ENCODE peak calls at places on chromosomes 7 and 10, in eight cellular contexts. N is Calu3, L is astrocyte of the spinal cord, S is Peyer's patch, G is HCT116, J is A549, T is psoas muscle, Z is astrocyte. U is an unnamed sample.

GRCh38 chr7:98130959-98131358 is 24.3 kb downstream of the LMTK2 start:
- DNase-seq in N (no peak), L (no peak), S (no peak), G (no peak), J (no peak), T (no peak), Z (peak), U (no peak)

GRCh38 chr7:55241958-55242357 is 123.2 kb upstream of the LANCL2 start:
- DNase-seq in N (no peak), L (no peak), S (no peak), G (no peak), J (no peak), T (no peak), Z (no peak), U (no peak)

GRCh38 chr7:28406192-28406591 is 6.1 kb upstream of the CREB5 start:
- DNase-seq in N (peak), L (no peak), S (no peak), G (no peak), J (no peak), T (no peak), Z (peak), U (no peak)

GRCh38 chr7:158102897-158103296 is 484.7 kb downstream of the PTPRN2 start:
- DNase-seq in N (no peak), L (no peak), S (no peak), G (no peak), J (no peak), T (no peak), Z (no peak), U (no peak)

GRCh38 chr7:115973381-115973780 is 57.2 kb downstream of the TFEC start:
- DNase-seq in N (no peak), L (no peak), S (no peak), G (no peak), J (no peak), T (no peak), Z (no peak), U (no peak)

GRCh38 chr7:140417456-140418155 is 13.7 kb downstream of the RAB19 start:
- DNase-seq in N (no peak), L (no peak), S (no peak), G (no peak), J (no peak), T (no peak), Z (no peak), U (no peak)

GRCh38 chr10:18666810-18667209 is 7.6 kb downstream of the ARL5B start:
- DNase-seq in N (no peak), L (peak), S (no peak), G (no peak), J (peak), T (no peak), Z (peak), U (no peak)

GRCh38 chr7:26653430-26653911 is 210.9 kb downstream of the SKAP2 start:
- DNase-seq in N (peak), L (no peak), S (peak), G (no peak), J (no peak), T (no peak), Z (no peak), U (no peak)

GRCh38 chr7:96870934-96871333 is 134.4 kb upstream of the DLX6 start:
- DNase-seq in N (no peak), L (no peak), S (no peak), G (no peak), J (no peak), T (no peak), Z (no peak), U (no peak)

GRCh38 chr7:149742075-149742701 is 31.2 kb downstream of the ZNF467 start:
- DNase-seq in N (peak), L (peak), S (peak), G (peak), J (peak), T (peak), Z (peak), U (no peak)

GRCh38 chr7:141221007-141221612 is 147.2 kb downstream of the TMEM178B start:
- DNase-seq in N (no peak), L (peak), S (no peak), G (no peak), J (peak), T (no peak), Z (no peak), U (no peak)

DNA sequence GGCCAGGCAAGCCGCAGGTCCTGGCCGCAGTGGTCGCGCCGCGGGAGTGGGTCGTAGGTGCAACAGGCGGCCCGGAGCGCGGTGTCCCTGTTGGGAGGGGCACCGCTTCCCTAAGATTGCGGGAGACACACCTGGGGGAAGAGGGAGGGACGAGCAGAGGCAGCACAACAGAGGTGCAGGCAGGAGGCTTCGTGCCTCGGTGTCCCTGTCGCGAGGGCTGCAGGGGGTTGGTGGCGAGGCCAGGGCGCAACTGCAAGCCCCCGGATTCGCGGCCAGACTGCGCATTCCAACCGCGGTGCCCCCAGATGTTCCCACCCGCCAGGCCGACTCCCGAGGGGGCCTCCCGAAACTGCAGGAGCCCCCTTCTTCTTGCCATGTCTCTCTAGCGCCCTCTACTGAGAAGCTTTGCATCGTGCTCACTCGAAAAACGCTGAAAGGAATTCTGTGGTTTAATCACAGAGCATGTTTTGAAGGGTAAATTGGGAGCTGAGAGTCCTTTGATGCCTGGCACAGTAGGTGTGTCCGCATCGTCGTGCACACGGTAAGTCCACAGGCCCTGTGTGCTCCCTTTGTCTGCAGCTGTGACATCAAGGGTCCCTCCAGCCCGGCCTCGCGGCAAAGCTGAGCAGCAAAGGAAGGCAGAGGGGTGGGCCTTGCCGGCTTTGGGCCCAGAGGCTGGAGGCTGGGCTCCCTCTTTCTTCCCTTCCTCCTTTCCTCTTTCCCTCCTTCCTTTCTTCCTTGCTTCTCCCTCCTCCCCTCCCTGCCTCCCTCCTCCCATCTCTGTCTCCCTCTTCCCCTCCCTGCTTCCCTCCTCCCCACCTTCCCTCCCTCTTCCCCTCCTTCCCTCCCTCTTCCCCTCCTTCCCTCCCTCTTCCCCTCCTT is 6.2 kb upstream of the MBL2 start:
- DNase-seq in N (no peak), L (peak), S (no peak), G (peak), J (peak), T (no peak), Z (peak), U (no peak)
- TF ChIP-seq CTCF in N (peak), L (peak), S (peak), G (peak), J (peak), T (no peak), Z (peak), U (peak)

DNA sequence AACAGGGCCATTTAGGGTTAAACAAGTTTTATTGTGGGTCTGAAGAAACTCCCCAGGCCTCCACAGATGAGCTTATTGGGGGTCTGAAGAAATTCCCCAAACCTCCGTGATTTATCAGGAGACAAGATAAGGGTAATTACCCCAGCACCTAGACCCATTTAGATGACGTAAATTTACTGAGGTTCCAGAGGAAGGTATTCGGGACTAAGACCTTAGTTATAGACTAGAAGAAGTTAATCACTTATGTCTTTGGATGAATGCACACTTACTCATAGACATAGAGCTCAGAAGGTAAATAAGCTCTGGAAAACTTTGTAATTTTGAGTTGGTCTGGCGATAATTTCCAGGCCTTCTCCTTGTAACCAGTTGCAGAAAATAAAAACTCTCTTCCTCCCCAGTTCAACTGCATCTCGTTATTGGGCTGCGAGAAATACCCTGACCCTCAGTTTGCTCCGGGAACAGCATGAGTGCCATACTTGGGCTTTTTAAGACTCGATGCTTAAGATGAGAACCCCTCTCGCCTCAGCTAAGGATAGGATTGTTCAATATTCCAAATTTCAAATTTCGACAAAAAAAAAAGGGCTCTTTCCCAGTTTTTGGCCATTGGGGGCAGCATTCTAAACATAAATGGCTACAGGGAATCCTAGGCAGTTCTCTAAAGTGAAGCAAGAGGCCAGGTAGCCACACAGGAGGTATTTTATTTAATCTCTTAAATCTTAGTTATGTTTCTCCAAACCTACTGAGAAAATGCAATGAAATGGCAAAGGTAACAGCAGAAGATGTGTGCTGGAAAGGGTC is 74.7 kb upstream of the PFKP start:
- DNase-seq in N (no peak), L (no peak), S (no peak), G (no peak), J (no peak), T (no peak), Z (peak), U (no peak)
- TF ChIP-seq CTCF in N (no peak), L (peak), S (no peak), G (peak), J (peak), T (no peak), Z (peak), U (no peak)

GRCh38 chr10:47063858-47064257 is 152.6 kb downstream of the PTPN20 start:
- DNase-seq in N (no peak), L (no peak), S (no peak), G (no peak), J (no peak), T (no peak), Z (no peak), U (no peak)

GRCh38 chr10:47060993-47061500 is 149.8 kb downstream of the PTPN20 start:
- DNase-seq in N (no peak), L (no peak), S (no peak), G (no peak), J (no peak), T (no peak), Z (no peak), U (no peak)

GRCh38 chr10:47061776-47062175 is 150.5 kb downstream of the PTPN20 start:
- DNase-seq in N (no peak), L (no peak), S (no peak), G (no peak), J (no peak), T (no peak), Z (no peak), U (no peak)

GRCh38 chr10:47060356-47060755 is 149.1 kb downstream of the PTPN20 start:
- DNase-seq in N (no peak), L (no peak), S (no peak), G (no peak), J (no peak), T (no peak), Z (no peak), U (no peak)

GRCh38 chr10:47062801-47063200 is 151.6 kb downstream of the PTPN20 start:
- DNase-seq in N (no peak), L (no peak), S (no peak), G (no peak), J (no peak), T (no peak), Z (no peak), U (no peak)
- TF ChIP-seq CTCF in N (peak), L (peak), S (no peak), G (peak), J (no peak), T (no peak), Z (no peak), U (no peak)

GRCh38 chr10:62170738-62171137 is 97.9 kb downstream of the RTKN2 start:
- DNase-seq in N (no peak), L (no peak), S (no peak), G (no peak), J (no peak), T (no peak), Z (no peak), U (no peak)
- TF ChIP-seq CTCF in N (no peak), L (no peak), S (no peak), G (no peak), J (no peak), T (no peak), Z (no peak), U (no peak)

GRCh38 chr10:101723176-101723575 is 28.2 kb upstream of the FBXW4 start:
- DNase-seq in N (no peak), L (no peak), S (no peak), G (no peak), J (no peak), T (no peak), Z (no peak), U (no peak)

GRCh38 chr10:101721806-101722205 is 26.8 kb upstream of the FBXW4 start:
- DNase-seq in N (no peak), L (no peak), S (no peak), G (no peak), J (no peak), T (no peak), Z (no peak), U (no peak)

GRCh38 chr10:101718681-101719275 is 23.8 kb upstream of the FBXW4 start:
- DNase-seq in N (no peak), L (peak), S (no peak), G (no peak), J (no peak), T (no peak), Z (peak), U (no peak)

GRCh38 chr10:101716891-101717659 is 22.1 kb upstream of the FBXW4 start:
- DNase-seq in N (peak), L (no peak), S (no peak), G (no peak), J (no peak), T (no peak), Z (no peak), U (no peak)

DNA sequence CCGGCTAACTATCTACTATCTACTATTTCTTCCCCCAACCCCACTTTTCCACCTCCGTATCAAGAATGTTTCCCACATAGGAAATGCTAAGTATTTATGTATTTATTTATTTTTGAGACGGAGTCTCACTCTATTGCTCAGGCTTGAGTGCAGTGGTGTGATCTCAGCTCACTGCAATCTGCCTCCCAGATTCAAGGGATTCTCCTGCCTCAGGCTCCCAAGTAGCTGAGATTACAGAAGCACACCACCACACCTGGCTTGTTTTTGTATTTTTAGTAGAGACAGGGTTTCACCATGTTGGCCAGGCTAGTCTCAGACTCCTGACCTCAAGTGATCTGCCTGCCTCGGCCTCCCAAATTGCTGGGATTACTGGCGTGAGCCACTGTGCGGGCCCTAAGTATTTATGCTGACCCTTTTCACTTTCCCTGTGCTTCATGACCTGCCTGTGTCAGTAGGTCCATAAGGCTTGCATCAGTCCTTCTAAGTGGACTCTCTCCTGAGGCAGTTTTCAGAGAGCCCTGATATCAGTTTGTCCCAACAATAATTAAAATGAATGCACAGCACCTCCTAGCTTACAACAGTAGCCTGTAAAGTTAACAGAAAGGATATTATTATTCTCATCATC is 25.7 kb upstream of the FBXW4 start:
- DNase-seq in N (no peak), L (no peak), S (no peak), G (no peak), J (no peak), T (no peak), Z (no peak), U (no peak)
- TF ChIP-seq CTCF in N (no peak), L (no peak), S (no peak), G (no peak), J (no peak), T (no peak), Z (no peak), U (no peak)

U was measured in CD14-positive monocyte.